ENCODE peak calls at places on chromosomes 1 and 21, in eight cellular contexts. R is endothelial cell, F is HEK293T, I is RCC 7860, H is activated T-cell treated with anti-CD3 and anti-CD28 coated beads for 48 hours, B is mucosa of descending colon, P is iPS DF 6.9, X is cardiac fibroblast. A is an unnamed sample.

GRCh38 chr1:100070201-100070939 is 62.4 kb downstream of the SASS6 start:
- DNase-seq in R (no peak), F (no peak), I (no peak), H (no peak), B (no peak), P (no peak), X (no peak), A (no peak)

GRCh38 chr21:33265664-33266049 is 510 bp upstream of the IL10RB start:
- DNase-seq in R (no peak), F (peak; percentile 28), I (no peak), H (no peak), B (peak; percentile 51), P (no peak), X (peak; percentile 14), A (no peak)

GRCh38 chr1:235737751-235738150 is 88.2 kb upstream of the GNG4 start:
- DNase-seq in R (no peak), F (no peak), I (no peak), H (no peak), B (no peak), P (no peak), X (no peak), A (no peak)

GRCh38 chr1:173870252-173871075 is 2.3 kb downstream of the ZBTB37 start:
- DNase-seq in R (no peak), F (no peak), I (no peak), H (no peak), B (peak; percentile 40), P (no peak), X (no peak), A (peak; percentile 69)

GRCh38 chr1:219772265-219773036 is 155.9 kb downstream of the SLC30A10 start:
- DNase-seq in R (no peak), F (no peak), I (peak; percentile 17), H (no peak), B (no peak), P (no peak), X (no peak), A (no peak)

GRCh38 chr1:226611301-226611700 is 62.7 kb downstream of the STUM start:
- DNase-seq in R (no peak), F (no peak), I (no peak), H (no peak), B (no peak), P (no peak), X (no peak), A (no peak)

GRCh38 chr1:169486281-169486904 is 649 bp upstream of the SLC19A2 start:
- DNase-seq in R (no peak), F (no peak), I (no peak), H (no peak), B (no peak), P (no peak), X (peak; percentile 76), A (no peak)

GRCh38 chr1:67211589-67212563 is 45.6 kb downstream of the IL23R start:
- DNase-seq in R (peak; percentile 42), F (no peak), I (no peak), H (no peak), B (no peak), P (no peak), X (peak; percentile 50), A (peak; percentile 65)

GRCh38 chr1:37151789-37152188 is 117.5 kb upstream of the GRIK3 start:
- DNase-seq in R (no peak), F (no peak), I (no peak), H (no peak), B (no peak), P (no peak), X (no peak), A (no peak)

GRCh38 chr21:44293551-44294231 is 6.2 kb upstream of the PFKL start:
- DNase-seq in R (no peak), F (no peak), I (no peak), H (no peak), B (no peak), P (no peak), X (no peak), A (no peak)

GRCh38 chr1:30471307-30471706 is 252.1 kb downstream of the MATN1 start:
- DNase-seq in R (no peak), F (no peak), I (peak; percentile 8), H (no peak), B (no peak), P (no peak), X (no peak), A (no peak)

GRCh38 chr1:97906567-97907228 is 14.1 kb downstream of the DPYD start:
- DNase-seq in R (no peak), F (no peak), I (peak; percentile 83), H (no peak), B (no peak), P (no peak), X (peak; percentile 92), A (no peak)

GRCh38 chr1:1361233-1361981 is 3.1 kb upstream of the MXRA8 start:
- DNase-seq in R (no peak), F (no peak), I (no peak), H (no peak), B (peak; percentile 24), P (no peak), X (no peak), A (no peak)

GRCh38 chr1:213776974-213777373 is 210.8 kb upstream of the PROX1 start:
- DNase-seq in R (no peak), F (no peak), I (no peak), H (no peak), B (no peak), P (no peak), X (no peak), A (no peak)

GRCh38 chr1:119040906-119041305 is 52.8 kb upstream of the TBX15 start:
- DNase-seq in R (no peak), F (no peak), I (no peak), H (no peak), B (no peak), P (no peak), X (peak; percentile 80), A (peak; percentile 17)

GRCh38 chr21:43933146-43933673 is 68.2 kb downstream of the AGPAT3 start:
- DNase-seq in R (no peak), F (no peak), I (no peak), H (no peak), B (no peak), P (no peak), X (no peak), A (no peak)

GRCh38 chr1:10724052-10724494 is 72.4 kb downstream of the CASZ1 start:
- DNase-seq in R (no peak), F (no peak), I (peak; percentile 25), H (no peak), B (peak; percentile 54), P (no peak), X (peak; percentile 71), A (peak; percentile 96)

GRCh38 chr1:160672118-160672517 is 25.3 kb upstream of the SLAMF1 start:
- DNase-seq in R (no peak), F (no peak), I (no peak), H (no peak), B (no peak), P (no peak), X (no peak), A (no peak)

GRCh38 chr1:184075040-184076029 is 23.8 kb downstream of the TSEN15 start:
- DNase-seq in R (peak; percentile 33), F (peak; percentile 57), I (peak; percentile 50), H (no peak), B (no peak), P (no peak), X (peak; percentile 81), A (no peak)

GRCh38 chr1:41666991-41667631 is 182.6 kb upstream of the EDN2 start:
- DNase-seq in R (no peak), F (no peak), I (no peak), H (peak; percentile 66), B (no peak), P (no peak), X (peak; percentile 44), A (peak; percentile 76)

GRCh38 chr1:211829343-211830054 is 1.1 kb downstream of the LPGAT1 start:
- DNase-seq in R (peak; percentile 42), F (peak; percentile 62), I (peak; percentile 46), H (no peak), B (peak; percentile 31), P (peak; percentile 39), X (peak; percentile 7), A (peak; percentile 34)

GRCh38 chr1:20540281-20540680 is 12.1 kb upstream of the FAM43B start:
- DNase-seq in R (no peak), F (no peak), I (no peak), H (no peak), B (no peak), P (no peak), X (peak; percentile 31), A (no peak)

GRCh38 chr1:214332950-214333798 is 52.2 kb downstream of the SMYD2 start:
- DNase-seq in R (peak; percentile 58), F (peak; percentile 69), I (peak; percentile 45), H (peak; percentile 33), B (peak; percentile 50), P (no peak), X (peak; percentile 76), A (peak; percentile 56)

GRCh38 chr1:19866758-19867157 is 15.4 kb upstream of the OTUD3 start:
- DNase-seq in R (no peak), F (no peak), I (peak; percentile 15), H (no peak), B (no peak), P (no peak), X (no peak), A (no peak)

GRCh38 chr1:170041423-170042207 is 32.9 kb downstream of the KIFAP3 start:
- DNase-seq in R (no peak), F (no peak), I (no peak), H (no peak), B (no peak), P (no peak), X (no peak), A (no peak)

GRCh38 chr1:162074548-162074947 is 5.1 kb downstream of the NOS1AP start:
- DNase-seq in R (no peak), F (no peak), I (peak; percentile 34), H (no peak), B (no peak), P (no peak), X (no peak), A (no peak)

GRCh38 chr1:86503477-86504129 is 34.9 kb downstream of the CLCA1 start:
- DNase-seq in R (peak; percentile 28), F (no peak), I (no peak), H (no peak), B (peak; percentile 49), P (no peak), X (peak; percentile 59), A (peak; percentile 49)

GRCh38 chr1:211237579-211237978 is 21.6 kb upstream of the RCOR3 start:
- DNase-seq in R (no peak), F (no peak), I (no peak), H (no peak), B (no peak), P (no peak), X (no peak), A (no peak)

GRCh38 chr1:117366982-117367768 is at the start of gene MAN1A2:
- DNase-seq in R (peak; percentile 74), F (peak; percentile 71), I (peak; percentile 81), H (peak; percentile 69), B (peak; percentile 93), P (no peak), X (peak; percentile 85), A (peak; percentile 92)

GRCh38 chr1:152047607-152047953 is 10.8 kb upstream of the S100A11 start:
- DNase-seq in R (no peak), F (no peak), I (no peak), H (no peak), B (peak; percentile 52), P (no peak), X (no peak), A (peak; percentile 90)

GRCh38 chr1:53654216-53655210 is 84.5 kb downstream of the GLIS1 start:
- DNase-seq in R (no peak), F (no peak), I (no peak), H (no peak), B (no peak), P (no peak), X (no peak), A (no peak)

GRCh38 chr1:31377361-31377863 is 4.5 kb upstream of the FABP3 start:
- DNase-seq in R (no peak), F (no peak), I (peak; percentile 41), H (no peak), B (no peak), P (no peak), X (no peak), A (no peak)

GRCh38 chr1:116763787-116764465 is 9.7 kb downstream of the CD2 start:
- DNase-seq in R (peak; percentile 37), F (peak; percentile 76), I (no peak), H (no peak), B (peak; percentile 44), P (peak; percentile 11), X (peak; percentile 13), A (peak; percentile 71)

GRCh38 chr1:56327195-56327594 is 252.2 kb downstream of the PLPP3 start:
- DNase-seq in R (no peak), F (no peak), I (no peak), H (no peak), B (no peak), P (no peak), X (no peak), A (no peak)